ENCODE peak calls at places on chromosomes 6 and 20, in four cellular contexts. L is fibroblast of lung, T is astrocyte, C is K562. I is an unnamed sample.

GRCh38 chr20:53819973-53820451 is 226.4 kb upstream of the ZNF217 start:
- DNase-seq in L (no peak), T (no peak), C (no peak), I (no peak)

GRCh38 chr6:71602385-71602949 is 283.9 kb upstream of the RIMS1 start:
- DNase-seq in L (no peak), T (peak; percentile 95), C (no peak), I (no peak)

GRCh38 chr6:75932067-75932466 is 140.4 kb downstream of the IMPG1 start:
- DNase-seq in L (peak; percentile 17), T (no peak), C (peak; percentile 54), I (peak; percentile 59)

GRCh38 chr6:155491421-155491820 is 35.8 kb upstream of the NOX3 start:
- DNase-seq in L (no peak), T (no peak), C (no peak), I (no peak)

GRCh38 chr20:1171461-1172093 is 13.2 kb downstream of the TMEM74B start:
- DNase-seq in L (peak; percentile 37), T (peak; percentile 12), C (peak; percentile 77), I (no peak)

GRCh38 chr20:57260959-57261357 is 5.5 kb downstream of the BMP7 start:
- DNase-seq in L (no peak), T (peak; percentile 39), C (no peak), I (no peak)

GRCh38 chr6:142700032-142700431 is 244.9 kb downstream of the HIVEP2 start:
- DNase-seq in L (no peak), T (no peak), C (no peak), I (no peak)

GRCh38 chr6:27178001-27178730 is 69.3 kb upstream of the PRSS16 start:
- DNase-seq in L (peak; percentile 95), T (peak; percentile 93), C (no peak), I (peak; percentile 61)

GRCh38 chr6:42791706-42792320 is 10.0 kb downstream of the BICRAL start:
- DNase-seq in L (peak; percentile 18), T (no peak), C (no peak), I (no peak)

GRCh38 chr6:48744948-48745347 is 634.0 kb upstream of the PTCHD4 start:
- DNase-seq in L (peak; percentile 61), T (peak; percentile 36), C (no peak), I (no peak)

GRCh38 chr6:85983032-85983659 is 340.5 kb upstream of the SYNCRIP start:
- DNase-seq in L (no peak), T (no peak), C (no peak), I (no peak)

GRCh38 chr20:23120936-23121765 is 35.0 kb upstream of the CD93 start:
- DNase-seq in L (no peak), T (no peak), C (peak; percentile 62), I (no peak)

GRCh38 chr6:97594834-97595233 is 311.8 kb upstream of the MMS22L start:
- DNase-seq in L (peak; percentile 65), T (peak; percentile 82), C (no peak), I (no peak)

GRCh38 chr20:43590036-43590391 is 723 bp upstream of the IFT52 start:
- DNase-seq in L (no peak), T (no peak), C (peak; percentile 40), I (peak; percentile 29)

GRCh38 chr6:106083618-106084017 is 2.5 kb upstream of the PRDM1 start:
- DNase-seq in L (no peak), T (no peak), C (no peak), I (no peak)

GRCh38 chr6:125802943-125803377 is 12.2 kb downstream of the NCOA7 start:
- DNase-seq in L (peak; percentile 40), T (peak; percentile 74), C (no peak), I (no peak)

GRCh38 chr6:157787080-157787479 is 36.0 kb upstream of the SNX9 start:
- DNase-seq in L (peak; percentile 11), T (no peak), C (no peak), I (no peak)

GRCh38 chr20:54843891-54844290 is 368.5 kb downstream of the DOK5 start:
- DNase-seq in L (no peak), T (no peak), C (no peak), I (peak; percentile 52)

GRCh38 chr20:63966172-63966943 is 3.4 kb downstream of the ZNF512B start:
- DNase-seq in L (no peak), T (no peak), C (no peak), I (peak; percentile 6)

GRCh38 chr6:94196891-94197290 is 777.5 kb upstream of the EPHA7 start:
- DNase-seq in L (no peak), T (no peak), C (no peak), I (no peak)

GRCh38 chr6:44123544-44123943 is 3.7 kb downstream of the MRPL14 start:
- DNase-seq in L (no peak), T (no peak), C (no peak), I (no peak)
- H3K4me1 ChIP-seq in L (peaks cover 13% of the 10 kb centered on the region), T (peaks cover 47% of the 10 kb centered on the region), C (peaks cover 40% of the 10 kb centered on the region), I (peaks cover 3% of the 10 kb centered on the region)

GRCh38 chr6:159715168-159715567 is 12.1 kb upstream of the WTAP start:
- DNase-seq in L (no peak), T (no peak), C (no peak), I (no peak)

GRCh38 chr6:159715605-159716004 is 11.7 kb upstream of the WTAP start:
- DNase-seq in L (no peak), T (no peak), C (no peak), I (no peak)

GRCh38 chr6:159716247-159717086 is 10.8 kb upstream of the WTAP start:
- DNase-seq in L (peak; percentile 98), T (peak; percentile 93), C (no peak), I (no peak)

GRCh38 chr6:159713984-159714383 is 13.3 kb upstream of the WTAP start:
- DNase-seq in L (no peak), T (no peak), C (no peak), I (no peak)

GRCh38 chr6:159714404-159714803 is 12.9 kb upstream of the WTAP start:
- DNase-seq in L (no peak), T (no peak), C (no peak), I (no peak)
- H3K4me3 ChIP-seq in L (no peak overlapping the region), T (no peak overlapping the region), C (no peak overlapping the region), I (no peak overlapping the region)

DNA sequence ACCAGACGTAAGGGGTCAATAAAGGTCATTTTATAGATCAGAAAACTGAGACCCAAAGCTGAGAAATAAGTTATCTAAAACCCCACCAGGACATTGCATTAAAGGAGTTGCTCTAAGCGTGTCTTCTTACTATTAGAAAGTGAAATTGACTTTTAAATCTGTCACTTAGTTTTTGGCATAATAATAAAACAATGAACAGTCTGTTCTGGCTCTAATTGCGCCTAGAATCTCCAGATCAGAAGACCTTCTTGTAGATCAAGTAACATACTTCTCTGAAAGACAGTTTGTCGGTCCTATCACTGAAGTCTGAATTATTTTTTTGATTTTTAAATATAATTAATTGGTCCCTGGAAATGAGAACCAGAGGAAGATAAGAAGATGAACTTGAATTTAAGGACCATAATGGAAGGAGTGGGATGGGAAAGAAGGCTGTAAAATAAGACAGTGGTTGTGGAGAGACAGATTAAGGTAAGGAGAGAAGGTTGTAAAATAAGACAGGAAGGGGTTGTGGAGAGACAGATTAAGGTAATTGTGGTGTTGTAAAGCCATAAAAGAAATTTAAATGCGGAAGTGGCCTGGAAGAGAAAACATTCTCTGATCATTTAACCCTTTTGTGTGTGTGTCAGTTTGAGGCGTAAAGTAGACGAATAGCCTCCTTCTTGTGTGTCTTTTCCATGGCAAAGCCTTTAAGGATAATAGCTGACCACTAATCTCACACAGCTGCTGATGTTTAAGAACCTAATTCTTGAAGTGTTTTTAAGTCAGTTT is 20.0 kb downstream of the TOP1 start:
- DNase-seq in L (no peak), T (no peak), C (peak; percentile 46), I (no peak)
- H3K4me1 ChIP-seq in L (peaks cover 24% of the 10 kb centered on the region), T (peaks cover 31% of the 10 kb centered on the region), C (peaks cover 21% of the 10 kb centered on the region), I (peaks cover 34% of the 10 kb centered on the region)

GRCh38 chr20:50690979-50691584 is at the start of gene RIPOR3:
- DNase-seq in L (no peak), T (peak; percentile 12), C (peak; percentile 97), I (peak; percentile 47)
- H3K4me3 ChIP-seq in L (peak within 1 kb of the TSS; percentile 19), T (peak within 1 kb of the TSS; percentile 52), C (peak within 1 kb of the TSS; percentile 52), I (peak within 1 kb of the TSS; percentile 59)

DNA sequence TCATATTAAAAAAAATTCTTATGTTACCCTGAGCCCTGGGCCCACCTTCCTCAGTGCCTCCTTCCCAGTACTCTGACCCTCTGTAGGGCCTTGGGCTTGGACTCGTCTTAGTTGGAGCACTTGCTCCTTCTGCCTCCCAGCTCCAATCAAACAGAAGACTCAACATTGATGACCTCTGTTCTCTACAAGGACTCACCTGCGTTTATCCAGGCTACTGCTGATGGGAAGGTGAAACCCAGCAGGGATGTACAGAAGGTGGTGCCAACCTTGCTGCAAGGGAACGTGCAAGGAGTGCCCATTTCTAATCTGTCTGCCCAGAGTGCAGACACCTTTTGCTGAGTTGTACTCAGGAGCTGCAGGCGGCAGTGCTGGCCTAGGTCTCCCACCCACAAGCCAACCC is 38.9 kb downstream of the FYN start:
- DNase-seq in L (no peak), T (no peak), C (no peak), I (no peak)
- H3K4me1 ChIP-seq in L (no peaks in the 10 kb centered on the region), T (peaks cover 9% of the 10 kb centered on the region), C (no peaks in the 10 kb centered on the region), I (peaks cover 27% of the 10 kb centered on the region)

GRCh38 chr6:18586133-18586532 is 199.0 kb downstream of the RNF144B start:
- DNase-seq in L (no peak), T (no peak), C (no peak), I (no peak)

GRCh38 chr6:18579165-18579564 is 192.0 kb downstream of the RNF144B start:
- DNase-seq in L (no peak), T (no peak), C (no peak), I (no peak)

GRCh38 chr6:18584372-18584771 is 197.2 kb downstream of the RNF144B start:
- DNase-seq in L (no peak), T (no peak), C (no peak), I (no peak)

GRCh38 chr6:18579869-18580268 is 192.7 kb downstream of the RNF144B start:
- DNase-seq in L (no peak), T (no peak), C (no peak), I (no peak)

DNA sequence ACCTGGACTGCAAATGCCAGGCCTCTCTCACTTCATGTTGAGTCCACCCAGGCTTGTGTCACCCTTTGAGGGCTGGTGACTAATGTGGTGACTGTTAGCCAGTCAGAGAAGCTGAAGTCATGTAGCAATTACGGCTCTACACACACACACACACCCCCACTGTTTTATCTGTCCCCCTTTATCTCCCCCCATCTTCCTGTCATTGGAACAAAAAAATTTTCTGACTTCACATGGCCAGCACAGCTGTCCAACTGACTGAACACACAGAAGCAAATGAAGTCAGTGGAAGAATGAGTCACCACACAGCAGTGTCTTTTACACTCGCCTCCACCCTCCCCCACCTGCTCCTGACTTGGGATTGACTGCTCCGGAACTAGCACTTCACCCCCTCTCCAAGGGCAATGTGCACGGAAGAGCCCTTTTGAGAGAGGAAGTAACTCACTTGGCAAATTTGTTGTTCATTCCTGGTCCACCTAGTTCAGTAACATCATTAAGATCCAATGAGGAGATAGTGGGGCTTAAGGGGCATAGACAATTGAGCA is 198.0 kb downstream of the RNF144B start:
- DNase-seq in L (peak; percentile 66), T (peak; percentile 87), C (peak; percentile 74), I (peak; percentile 49)
- H3K4me3 ChIP-seq in L (no peak overlapping the region), T (peak overlapping the region; percentile 5), C (no peak overlapping the region), I (no peak overlapping the region)

DNA sequence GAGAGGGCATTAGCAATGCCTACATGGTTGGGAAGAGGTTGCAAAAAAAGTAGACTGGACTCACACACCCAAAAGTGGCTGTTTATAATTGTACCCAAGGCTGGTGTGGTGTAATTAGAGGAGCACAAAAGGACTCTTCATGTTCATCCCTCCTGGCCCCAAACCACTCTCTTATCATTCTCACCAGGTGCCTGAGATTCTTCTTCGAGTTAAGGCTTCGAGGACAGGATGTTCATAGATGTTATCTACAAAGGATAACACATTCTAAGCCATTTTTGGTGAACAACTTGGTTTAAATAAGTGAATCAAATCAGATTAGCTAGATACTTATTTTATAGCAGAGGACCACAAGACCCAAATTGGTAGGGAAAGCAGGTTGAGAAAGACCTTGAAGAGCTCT is 73.1 kb upstream of the SUPT3H start:
- DNase-seq in L (no peak), T (no peak), C (no peak), I (no peak)
- H3K4me1 ChIP-seq in L (peaks cover 30% of the 10 kb centered on the region), T (peaks cover 28% of the 10 kb centered on the region), C (peaks cover 5% of the 10 kb centered on the region), I (no peaks in the 10 kb centered on the region)

I was measured in BE2C.